ENCODE peak calls at places on chromosomes 11 and 22, in four cellular contexts. G, X, H and W are unnamed samples.

GRCh38 chr11:12086271-12087074 is 23.9 kb upstream of the MICAL2 start:
- DNase-seq in G (peak), X (peak), H (no peak), W (no peak)

GRCh38 chr22:18909556-18909955 is 3.4 kb downstream of the DGCR6 start:
- DNase-seq in G (no peak), X (no peak), H (no peak), W (peak)

GRCh38 chr11:132601863-132602262 is 930.4 kb downstream of the OPCML start:
- DNase-seq in G (no peak), X (no peak), H (peak), W (no peak)

GRCh38 chr11:109735139-109735538 is 313.1 kb downstream of the C11orf87 start:
- DNase-seq in G (no peak), X (no peak), H (no peak), W (no peak)

GRCh38 chr22:31935961-31936635 is 8.2 kb upstream of the YWHAH start:
- DNase-seq in G (no peak), X (no peak), H (no peak), W (no peak)

GRCh38 chr11:69442012-69442806 is 39.3 kb upstream of the LINC01488 start:
- DNase-seq in G (peak), X (peak), H (no peak), W (no peak)

GRCh38 chr11:2270322-2271076 is at the start of gene ASCL2:
- DNase-seq in G (no peak), X (no peak), H (no peak), W (no peak)

GRCh38 chr11:16804104-16804947 is 65.9 kb downstream of the C11orf58 start:
- DNase-seq in G (no peak), X (no peak), H (no peak), W (no peak)

GRCh38 chr22:41267958-41268357 is 18.0 kb downstream of the RANGAP1 start:
- DNase-seq in G (no peak), X (no peak), H (no peak), W (no peak)

GRCh38 chr11:23103403-23103802 is 243.1 kb upstream of the CCDC179 start:
- DNase-seq in G (no peak), X (no peak), H (no peak), W (no peak)

GRCh38 chr22:45268958-45269844 is 15.5 kb upstream of the UPK3A start:
- DNase-seq in G (peak), X (peak), H (peak), W (peak)

GRCh38 chr11:132047167-132047566 is 676.8 kb downstream of the NTM start:
- DNase-seq in G (no peak), X (no peak), H (no peak), W (no peak)

GRCh38 chr11:111469200-111469599 is 43.0 kb downstream of the BTG4 start:
- DNase-seq in G (no peak), X (no peak), H (no peak), W (no peak)

GRCh38 chr11:93444671-93445073 is 98.5 kb downstream of the SMCO4 start:
- DNase-seq in G (no peak), X (peak), H (no peak), W (peak)

GRCh38 chr11:22761066-22761465 is 68.5 kb downstream of the SVIP start:
- DNase-seq in G (no peak), X (no peak), H (no peak), W (no peak)

GRCh38 chr22:24521791-24522245 is 26.7 kb downstream of the UPB1 start:
- DNase-seq in G (peak), X (peak), H (peak), W (peak)

GRCh38 chr11:83051760-83052671 is 19.7 kb downstream of the RAB30 start:
- DNase-seq in G (peak), X (peak), H (no peak), W (peak)

GRCh38 chr11:122375687-122376399 is 259.8 kb upstream of the BLID start:
- DNase-seq in G (peak), X (peak), H (no peak), W (no peak)

GRCh38 chr11:75035911-75036536 is 47.3 kb downstream of the NEU3 start:
- DNase-seq in G (peak), X (peak), H (no peak), W (no peak)

GRCh38 chr11:119378851-119379465 is 2.5 kb downstream of the USP2 start:
- DNase-seq in G (no peak), X (peak), H (no peak), W (no peak)

GRCh38 chr22:23533771-23534191 is 46.3 kb downstream of the IGLL1 start:
- DNase-seq in G (no peak), X (no peak), H (no peak), W (no peak)

GRCh38 chr11:117509543-117509942 is 181.9 kb downstream of the CEP164 start:
- DNase-seq in G (no peak), X (no peak), H (no peak), W (no peak)

GRCh38 chr11:74952752-74953151 is 3.7 kb downstream of the SPCS2 start:
- DNase-seq in G (no peak), X (no peak), H (no peak), W (no peak)

GRCh38 chr11:46075168-46075567 is 46.1 kb downstream of the PHF21A start:
- DNase-seq in G (peak), X (peak), H (no peak), W (no peak)

GRCh38 chr11:100855466-100856067 is 168.5 kb downstream of the ARHGAP42 start:
- DNase-seq in G (peak), X (peak), H (peak), W (no peak)

GRCh38 chr11:115759622-115760527 is 255.7 kb upstream of the CADM1 start:
- DNase-seq in G (no peak), X (no peak), H (no peak), W (peak)

GRCh38 chr11:123334925-123335324 is 95.1 kb upstream of the GRAMD1B start:
- DNase-seq in G (no peak), X (no peak), H (no peak), W (no peak)

GRCh38 chr11:63908631-63909491 is 8.1 kb downstream of the RCOR2 start:
- DNase-seq in G (no peak), X (no peak), H (no peak), W (no peak)